ENCODE peak calls at places on chromosome 7, in seven cellular contexts. One of them, this sample, is unnamed.

GRCh38 chr7:99194301-99194700 is 13.6 kb downstream of the KPNA7 start:
- DNase-seq in GM12865: no peak
- DNase-seq in upper lobe of right lung: no peak
- DNase-seq in non-pigmented ciliary epithelial cell: no peak
- DNase-seq in stimulated activated CD4-positive, alpha-beta T cell treated with anti-CD3 and anti-CD28 coated beads, Interleukin-4, amount 100 ng/mL, for 1 hour: no peak
- DNase-seq in NCI-H446 treated with DMSO at 0.1 percent for 48 hours: no peak
- DNase-seq in foreskin keratinocyte: no peak
- DNase-seq in this sample: no peak

GRCh38 chr7:16320261-16320660 is 101.1 kb downstream of the CRPPA start:
- DNase-seq in upper lobe of right lung: no peak
- DNase-seq in non-pigmented ciliary epithelial cell: no peak
- DNase-seq in GM12865: no peak
- DNase-seq in stimulated activated CD4-positive, alpha-beta T cell treated with anti-CD3 and anti-CD28 coated beads, Interleukin-4, amount 100 ng/mL, for 1 hour: no peak
- DNase-seq in NCI-H446 treated with DMSO at 0.1 percent for 48 hours: no peak
- DNase-seq in foreskin keratinocyte: no peak
- DNase-seq in this sample: no peak

GRCh38 chr7:157475601-157476000 is 138.8 kb downstream of the DNAJB6 start:
- DNase-seq in upper lobe of right lung: peak; percentile 29
- DNase-seq in GM12865: no peak
- DNase-seq in non-pigmented ciliary epithelial cell: no peak
- DNase-seq in foreskin keratinocyte: no peak
- DNase-seq in stimulated activated CD4-positive, alpha-beta T cell treated with anti-CD3 and anti-CD28 coated beads, Interleukin-4, amount 100 ng/mL, for 1 hour: no peak
- DNase-seq in NCI-H446 treated with DMSO at 0.1 percent for 48 hours: no peak
- DNase-seq in this sample: no peak

GRCh38 chr7:129949292-129950133 is 3.2 kb downstream of the UBE2H start:
- DNase-seq in stimulated activated CD4-positive, alpha-beta T cell treated with anti-CD3 and anti-CD28 coated beads, Interleukin-4, amount 100 ng/mL, for 1 hour: no peak
- DNase-seq in GM12865: peak; percentile 52
- DNase-seq in non-pigmented ciliary epithelial cell: peak; percentile 62
- DNase-seq in NCI-H446 treated with DMSO at 0.1 percent for 48 hours: no peak
- DNase-seq in upper lobe of right lung: peak; percentile 23
- DNase-seq in foreskin keratinocyte: peak; percentile 94
- DNase-seq in this sample: peak; percentile 37

GRCh38 chr7:70785427-70785826 is 346.5 kb upstream of the GALNT17 start:
- DNase-seq in GM12865: no peak
- DNase-seq in NCI-H446 treated with DMSO at 0.1 percent for 48 hours: no peak
- DNase-seq in non-pigmented ciliary epithelial cell: no peak
- DNase-seq in foreskin keratinocyte: peak; percentile 86
- DNase-seq in upper lobe of right lung: no peak
- DNase-seq in stimulated activated CD4-positive, alpha-beta T cell treated with anti-CD3 and anti-CD28 coated beads, Interleukin-4, amount 100 ng/mL, for 1 hour: no peak
- DNase-seq in this sample: no peak

GRCh38 chr7:159215053-159215452 is 70.4 kb upstream of the VIPR2 start:
- DNase-seq in stimulated activated CD4-positive, alpha-beta T cell treated with anti-CD3 and anti-CD28 coated beads, Interleukin-4, amount 100 ng/mL, for 1 hour: no peak
- DNase-seq in NCI-H446 treated with DMSO at 0.1 percent for 48 hours: no peak
- DNase-seq in GM12865: no peak
- DNase-seq in upper lobe of right lung: no peak
- DNase-seq in foreskin keratinocyte: no peak
- DNase-seq in non-pigmented ciliary epithelial cell: no peak
- DNase-seq in this sample: no peak

GRCh38 chr7:54932818-54933543 is 85.8 kb upstream of the EGFR start:
- DNase-seq in stimulated activated CD4-positive, alpha-beta T cell treated with anti-CD3 and anti-CD28 coated beads, Interleukin-4, amount 100 ng/mL, for 1 hour: no peak
- DNase-seq in foreskin keratinocyte: peak; percentile 33
- DNase-seq in non-pigmented ciliary epithelial cell: peak; percentile 22
- DNase-seq in GM12865: no peak
- DNase-seq in upper lobe of right lung: peak; percentile 90
- DNase-seq in NCI-H446 treated with DMSO at 0.1 percent for 48 hours: no peak
- DNase-seq in this sample: no peak

GRCh38 chr7:140983802-140984201 is 30.9 kb downstream of the MRPS33 start:
- DNase-seq in NCI-H446 treated with DMSO at 0.1 percent for 48 hours: no peak
- DNase-seq in foreskin keratinocyte: no peak
- DNase-seq in stimulated activated CD4-positive, alpha-beta T cell treated with anti-CD3 and anti-CD28 coated beads, Interleukin-4, amount 100 ng/mL, for 1 hour: no peak
- DNase-seq in non-pigmented ciliary epithelial cell: no peak
- DNase-seq in upper lobe of right lung: no peak
- DNase-seq in GM12865: peak; percentile 49
- DNase-seq in this sample: no peak

GRCh38 chr7:151124899-151125399 is 38.7 kb downstream of the AGAP3 start:
- DNase-seq in non-pigmented ciliary epithelial cell: no peak
- DNase-seq in GM12865: no peak
- DNase-seq in stimulated activated CD4-positive, alpha-beta T cell treated with anti-CD3 and anti-CD28 coated beads, Interleukin-4, amount 100 ng/mL, for 1 hour: no peak
- DNase-seq in foreskin keratinocyte: no peak
- DNase-seq in upper lobe of right lung: no peak
- DNase-seq in NCI-H446 treated with DMSO at 0.1 percent for 48 hours: no peak
- DNase-seq in this sample: no peak

GRCh38 chr7:36440880-36441279 is 51.2 kb downstream of the ANLN start:
- DNase-seq in non-pigmented ciliary epithelial cell: peak; percentile 9
- DNase-seq in NCI-H446 treated with DMSO at 0.1 percent for 48 hours: peak; percentile 32
- DNase-seq in stimulated activated CD4-positive, alpha-beta T cell treated with anti-CD3 and anti-CD28 coated beads, Interleukin-4, amount 100 ng/mL, for 1 hour: no peak
- DNase-seq in GM12865: no peak
- DNase-seq in foreskin keratinocyte: peak; percentile 17
- DNase-seq in upper lobe of right lung: no peak
- DNase-seq in this sample: no peak

GRCh38 chr7:143882020-143882610 is 19.9 kb downstream of the TCAF1 start:
- DNase-seq in stimulated activated CD4-positive, alpha-beta T cell treated with anti-CD3 and anti-CD28 coated beads, Interleukin-4, amount 100 ng/mL, for 1 hour: no peak
- DNase-seq in upper lobe of right lung: no peak
- DNase-seq in GM12865: no peak
- DNase-seq in NCI-H446 treated with DMSO at 0.1 percent for 48 hours: no peak
- DNase-seq in non-pigmented ciliary epithelial cell: no peak
- DNase-seq in foreskin keratinocyte: peak; percentile 20
- DNase-seq in this sample: no peak

GRCh38 chr7:83509255-83510021 is 139.5 kb downstream of the SEMA3E start:
- DNase-seq in NCI-H446 treated with DMSO at 0.1 percent for 48 hours: no peak
- DNase-seq in GM12865: peak; percentile 53
- DNase-seq in non-pigmented ciliary epithelial cell: no peak
- DNase-seq in foreskin keratinocyte: no peak
- DNase-seq in upper lobe of right lung: no peak
- DNase-seq in stimulated activated CD4-positive, alpha-beta T cell treated with anti-CD3 and anti-CD28 coated beads, Interleukin-4, amount 100 ng/mL, for 1 hour: no peak
- DNase-seq in this sample: peak; percentile 4

GRCh38 chr7:20798081-20798693 is 11.5 kb upstream of the SP8 start:
- DNase-seq in stimulated activated CD4-positive, alpha-beta T cell treated with anti-CD3 and anti-CD28 coated beads, Interleukin-4, amount 100 ng/mL, for 1 hour: no peak
- DNase-seq in foreskin keratinocyte: no peak
- DNase-seq in GM12865: peak; percentile 69
- DNase-seq in non-pigmented ciliary epithelial cell: no peak
- DNase-seq in NCI-H446 treated with DMSO at 0.1 percent for 48 hours: peak; percentile 36
- DNase-seq in upper lobe of right lung: peak; percentile 86
- DNase-seq in this sample: no peak

GRCh38 chr7:156675721-156676120 is 35.1 kb downstream of the RNF32 start:
- DNase-seq in GM12865: no peak
- DNase-seq in NCI-H446 treated with DMSO at 0.1 percent for 48 hours: no peak
- DNase-seq in non-pigmented ciliary epithelial cell: no peak
- DNase-seq in foreskin keratinocyte: no peak
- DNase-seq in upper lobe of right lung: no peak
- DNase-seq in stimulated activated CD4-positive, alpha-beta T cell treated with anti-CD3 and anti-CD28 coated beads, Interleukin-4, amount 100 ng/mL, for 1 hour: no peak
- DNase-seq in this sample: no peak

GRCh38 chr7:106542550-106543220 is 118.3 kb downstream of the CCDC71L start:
- DNase-seq in non-pigmented ciliary epithelial cell: peak; percentile 81
- DNase-seq in foreskin keratinocyte: peak; percentile 68
- DNase-seq in NCI-H446 treated with DMSO at 0.1 percent for 48 hours: peak; percentile 26
- DNase-seq in stimulated activated CD4-positive, alpha-beta T cell treated with anti-CD3 and anti-CD28 coated beads, Interleukin-4, amount 100 ng/mL, for 1 hour: peak; percentile 19
- DNase-seq in upper lobe of right lung: no peak
- DNase-seq in GM12865: peak; percentile 88
- DNase-seq in this sample: peak; percentile 57

GRCh38 chr7:92448185-92448747 is 984 bp downstream of the GATAD1 start:
- DNase-seq in stimulated activated CD4-positive, alpha-beta T cell treated with anti-CD3 and anti-CD28 coated beads, Interleukin-4, amount 100 ng/mL, for 1 hour: peak; percentile 52
- DNase-seq in foreskin keratinocyte: peak; percentile 72
- DNase-seq in upper lobe of right lung: peak; percentile 67
- DNase-seq in NCI-H446 treated with DMSO at 0.1 percent for 48 hours: peak; percentile 27
- DNase-seq in non-pigmented ciliary epithelial cell: peak; percentile 19
- DNase-seq in GM12865: peak; percentile 72
- DNase-seq in this sample: peak; percentile 48

GRCh38 chr7:405489-406211 is 114.0 kb downstream of the PDGFA start:
- DNase-seq in stimulated activated CD4-positive, alpha-beta T cell treated with anti-CD3 and anti-CD28 coated beads, Interleukin-4, amount 100 ng/mL, for 1 hour: no peak
- DNase-seq in foreskin keratinocyte: no peak
- DNase-seq in non-pigmented ciliary epithelial cell: no peak
- DNase-seq in GM12865: no peak
- DNase-seq in upper lobe of right lung: peak; percentile 62
- DNase-seq in NCI-H446 treated with DMSO at 0.1 percent for 48 hours: no peak
- DNase-seq in this sample: no peak

GRCh38 chr7:102205915-102206314 is 80.8 kb upstream of the SH2B2 start:
- DNase-seq in foreskin keratinocyte: no peak
- DNase-seq in stimulated activated CD4-positive, alpha-beta T cell treated with anti-CD3 and anti-CD28 coated beads, Interleukin-4, amount 100 ng/mL, for 1 hour: no peak
- DNase-seq in non-pigmented ciliary epithelial cell: no peak
- DNase-seq in upper lobe of right lung: no peak
- DNase-seq in NCI-H446 treated with DMSO at 0.1 percent for 48 hours: no peak
- DNase-seq in GM12865: no peak
- DNase-seq in this sample: no peak

GRCh38 chr7:9507281-9507680 is 1073.9 kb downstream of the NXPH1 start:
- DNase-seq in upper lobe of right lung: no peak
- DNase-seq in non-pigmented ciliary epithelial cell: no peak
- DNase-seq in GM12865: no peak
- DNase-seq in foreskin keratinocyte: no peak
- DNase-seq in NCI-H446 treated with DMSO at 0.1 percent for 48 hours: peak; percentile 86
- DNase-seq in stimulated activated CD4-positive, alpha-beta T cell treated with anti-CD3 and anti-CD28 coated beads, Interleukin-4, amount 100 ng/mL, for 1 hour: no peak
- DNase-seq in this sample: no peak

GRCh38 chr7:86784765-86785164 is 141.1 kb downstream of the GRM3 start:
- DNase-seq in non-pigmented ciliary epithelial cell: no peak
- DNase-seq in upper lobe of right lung: no peak
- DNase-seq in NCI-H446 treated with DMSO at 0.1 percent for 48 hours: peak; percentile 15
- DNase-seq in GM12865: no peak
- DNase-seq in stimulated activated CD4-positive, alpha-beta T cell treated with anti-CD3 and anti-CD28 coated beads, Interleukin-4, amount 100 ng/mL, for 1 hour: no peak
- DNase-seq in foreskin keratinocyte: no peak
- DNase-seq in this sample: no peak

GRCh38 chr7:2114052-2114451 is 118.7 kb downstream of the MAD1L1 start:
- DNase-seq in NCI-H446 treated with DMSO at 0.1 percent for 48 hours: no peak
- DNase-seq in upper lobe of right lung: no peak
- DNase-seq in non-pigmented ciliary epithelial cell: no peak
- DNase-seq in GM12865: no peak
- DNase-seq in foreskin keratinocyte: no peak
- DNase-seq in stimulated activated CD4-positive, alpha-beta T cell treated with anti-CD3 and anti-CD28 coated beads, Interleukin-4, amount 100 ng/mL, for 1 hour: no peak
- DNase-seq in this sample: no peak

GRCh38 chr7:85135931-85136330 is 50.9 kb downstream of the SEMA3D start:
- DNase-seq in non-pigmented ciliary epithelial cell: peak; percentile 71
- DNase-seq in foreskin keratinocyte: peak; percentile 88
- DNase-seq in GM12865: no peak
- DNase-seq in NCI-H446 treated with DMSO at 0.1 percent for 48 hours: no peak
- DNase-seq in stimulated activated CD4-positive, alpha-beta T cell treated with anti-CD3 and anti-CD28 coated beads, Interleukin-4, amount 100 ng/mL, for 1 hour: no peak
- DNase-seq in upper lobe of right lung: no peak
- DNase-seq in this sample: no peak

GRCh38 chr7:130275826-130276291 is 9.2 kb downstream of the CPA2 start:
- DNase-seq in stimulated activated CD4-positive, alpha-beta T cell treated with anti-CD3 and anti-CD28 coated beads, Interleukin-4, amount 100 ng/mL, for 1 hour: no peak
- DNase-seq in non-pigmented ciliary epithelial cell: no peak
- DNase-seq in foreskin keratinocyte: peak; percentile 93
- DNase-seq in NCI-H446 treated with DMSO at 0.1 percent for 48 hours: no peak
- DNase-seq in GM12865: no peak
- DNase-seq in upper lobe of right lung: no peak
- DNase-seq in this sample: no peak

GRCh38 chr7:25712500-25712899 is 439.5 kb upstream of the NFE2L3 start:
- DNase-seq in stimulated activated CD4-positive, alpha-beta T cell treated with anti-CD3 and anti-CD28 coated beads, Interleukin-4, amount 100 ng/mL, for 1 hour: no peak
- DNase-seq in GM12865: no peak
- DNase-seq in upper lobe of right lung: no peak
- DNase-seq in non-pigmented ciliary epithelial cell: no peak
- DNase-seq in foreskin keratinocyte: no peak
- DNase-seq in NCI-H446 treated with DMSO at 0.1 percent for 48 hours: no peak
- DNase-seq in this sample: no peak

GRCh38 chr7:74083928-74084721 is 521 bp downstream of the LIMK1 start:
- DNase-seq in NCI-H446 treated with DMSO at 0.1 percent for 48 hours: no peak
- DNase-seq in foreskin keratinocyte: no peak
- DNase-seq in stimulated activated CD4-positive, alpha-beta T cell treated with anti-CD3 and anti-CD28 coated beads, Interleukin-4, amount 100 ng/mL, for 1 hour: peak; percentile 30
- DNase-seq in non-pigmented ciliary epithelial cell: no peak
- DNase-seq in GM12865: peak; percentile 22
- DNase-seq in upper lobe of right lung: peak; percentile 83
- DNase-seq in this sample: no peak

GRCh38 chr7:107746006-107746405 is 2.1 kb downstream of the CBLL1 start:
- DNase-seq in upper lobe of right lung: no peak
- DNase-seq in GM12865: no peak
- DNase-seq in foreskin keratinocyte: no peak
- DNase-seq in NCI-H446 treated with DMSO at 0.1 percent for 48 hours: no peak
- DNase-seq in non-pigmented ciliary epithelial cell: no peak
- DNase-seq in stimulated activated CD4-positive, alpha-beta T cell treated with anti-CD3 and anti-CD28 coated beads, Interleukin-4, amount 100 ng/mL, for 1 hour: no peak
- DNase-seq in this sample: no peak

GRCh38 chr7:108257954-108258353 is 127.8 kb upstream of the LAMB4 start:
- DNase-seq in NCI-H446 treated with DMSO at 0.1 percent for 48 hours: no peak
- DNase-seq in foreskin keratinocyte: no peak
- DNase-seq in non-pigmented ciliary epithelial cell: no peak
- DNase-seq in upper lobe of right lung: no peak
- DNase-seq in GM12865: no peak
- DNase-seq in stimulated activated CD4-positive, alpha-beta T cell treated with anti-CD3 and anti-CD28 coated beads, Interleukin-4, amount 100 ng/mL, for 1 hour: no peak
- DNase-seq in this sample: no peak

GRCh38 chr7:150934045-150934766 is 43.9 kb downstream of the KCNH2 start:
- DNase-seq in stimulated activated CD4-positive, alpha-beta T cell treated with anti-CD3 and anti-CD28 coated beads, Interleukin-4, amount 100 ng/mL, for 1 hour: no peak
- DNase-seq in non-pigmented ciliary epithelial cell: no peak
- DNase-seq in upper lobe of right lung: no peak
- DNase-seq in NCI-H446 treated with DMSO at 0.1 percent for 48 hours: no peak
- DNase-seq in foreskin keratinocyte: no peak
- DNase-seq in GM12865: no peak
- DNase-seq in this sample: no peak

GRCh38 chr7:151017953-151018420 is 6.3 kb downstream of the ATG9B start:
- DNase-seq in foreskin keratinocyte: no peak
- DNase-seq in GM12865: peak; percentile 51
- DNase-seq in stimulated activated CD4-positive, alpha-beta T cell treated with anti-CD3 and anti-CD28 coated beads, Interleukin-4, amount 100 ng/mL, for 1 hour: peak; percentile 88
- DNase-seq in non-pigmented ciliary epithelial cell: no peak
- DNase-seq in upper lobe of right lung: peak; percentile 87
- DNase-seq in NCI-H446 treated with DMSO at 0.1 percent for 48 hours: no peak
- DNase-seq in this sample: no peak

GRCh38 chr7:156792611-156793010 is 100.4 kb downstream of the LMBR1 start:
- DNase-seq in upper lobe of right lung: no peak
- DNase-seq in foreskin keratinocyte: no peak
- DNase-seq in stimulated activated CD4-positive, alpha-beta T cell treated with anti-CD3 and anti-CD28 coated beads, Interleukin-4, amount 100 ng/mL, for 1 hour: no peak
- DNase-seq in NCI-H446 treated with DMSO at 0.1 percent for 48 hours: no peak
- DNase-seq in GM12865: no peak
- DNase-seq in non-pigmented ciliary epithelial cell: no peak
- DNase-seq in this sample: no peak

GRCh38 chr7:18289801-18290200 is 205.7 kb upstream of the HDAC9 start:
- DNase-seq in non-pigmented ciliary epithelial cell: no peak
- DNase-seq in GM12865: no peak
- DNase-seq in upper lobe of right lung: no peak
- DNase-seq in NCI-H446 treated with DMSO at 0.1 percent for 48 hours: no peak
- DNase-seq in foreskin keratinocyte: no peak
- DNase-seq in stimulated activated CD4-positive, alpha-beta T cell treated with anti-CD3 and anti-CD28 coated beads, Interleukin-4, amount 100 ng/mL, for 1 hour: no peak
- DNase-seq in this sample: no peak

GRCh38 chr7:65216469-65216868 is 157.2 kb upstream of the ZNF92 start:
- DNase-seq in stimulated activated CD4-positive, alpha-beta T cell treated with anti-CD3 and anti-CD28 coated beads, Interleukin-4, amount 100 ng/mL, for 1 hour: peak; percentile 50
- DNase-seq in non-pigmented ciliary epithelial cell: no peak
- DNase-seq in NCI-H446 treated with DMSO at 0.1 percent for 48 hours: no peak
- DNase-seq in foreskin keratinocyte: peak; percentile 46
- DNase-seq in GM12865: peak; percentile 76
- DNase-seq in upper lobe of right lung: peak; percentile 71
- DNase-seq in this sample: no peak

GRCh38 chr7:141700291-141700847 is 1.6 kb downstream of the DENND11 start:
- DNase-seq in upper lobe of right lung: no peak
- DNase-seq in GM12865: no peak
- DNase-seq in stimulated activated CD4-positive, alpha-beta T cell treated with anti-CD3 and anti-CD28 coated beads, Interleukin-4, amount 100 ng/mL, for 1 hour: no peak
- DNase-seq in NCI-H446 treated with DMSO at 0.1 percent for 48 hours: no peak
- DNase-seq in foreskin keratinocyte: no peak
- DNase-seq in non-pigmented ciliary epithelial cell: no peak
- DNase-seq in this sample: no peak

GRCh38 chr7:99997545-99998137 is 17.8 kb upstream of the ZKSCAN1 start:
- DNase-seq in non-pigmented ciliary epithelial cell: no peak
- DNase-seq in NCI-H446 treated with DMSO at 0.1 percent for 48 hours: no peak
- DNase-seq in foreskin keratinocyte: no peak
- DNase-seq in GM12865: peak; percentile 83
- DNase-seq in stimulated activated CD4-positive, alpha-beta T cell treated with anti-CD3 and anti-CD28 coated beads, Interleukin-4, amount 100 ng/mL, for 1 hour: peak; percentile 62
- DNase-seq in upper lobe of right lung: peak; percentile 76
- DNase-seq in this sample: no peak

GRCh38 chr7:148230883-148231282 is 359.7 kb upstream of the C7orf33 start:
- DNase-seq in non-pigmented ciliary epithelial cell: no peak
- DNase-seq in foreskin keratinocyte: no peak
- DNase-seq in NCI-H446 treated with DMSO at 0.1 percent for 48 hours: no peak
- DNase-seq in GM12865: no peak
- DNase-seq in stimulated activated CD4-positive, alpha-beta T cell treated with anti-CD3 and anti-CD28 coated beads, Interleukin-4, amount 100 ng/mL, for 1 hour: no peak
- DNase-seq in upper lobe of right lung: no peak
- DNase-seq in this sample: no peak

GRCh38 chr7:50497068-50497642 is 47.0 kb upstream of the FIGNL1 start:
- DNase-seq in non-pigmented ciliary epithelial cell: peak; percentile 48
- DNase-seq in stimulated activated CD4-positive, alpha-beta T cell treated with anti-CD3 and anti-CD28 coated beads, Interleukin-4, amount 100 ng/mL, for 1 hour: no peak
- DNase-seq in GM12865: no peak
- DNase-seq in NCI-H446 treated with DMSO at 0.1 percent for 48 hours: no peak
- DNase-seq in foreskin keratinocyte: no peak
- DNase-seq in upper lobe of right lung: no peak
- DNase-seq in this sample: no peak

GRCh38 chr7:106205621-106206222 is 79.1 kb downstream of the NAMPT start:
- DNase-seq in upper lobe of right lung: no peak
- DNase-seq in non-pigmented ciliary epithelial cell: no peak
- DNase-seq in foreskin keratinocyte: peak; percentile 17
- DNase-seq in stimulated activated CD4-positive, alpha-beta T cell treated with anti-CD3 and anti-CD28 coated beads, Interleukin-4, amount 100 ng/mL, for 1 hour: no peak
- DNase-seq in NCI-H446 treated with DMSO at 0.1 percent for 48 hours: no peak
- DNase-seq in GM12865: peak; percentile 45
- DNase-seq in this sample: peak; percentile 23

GRCh38 chr7:139828880-139829653 is at the start of gene TBXAS1:
- DNase-seq in non-pigmented ciliary epithelial cell: no peak
- DNase-seq in NCI-H446 treated with DMSO at 0.1 percent for 48 hours: no peak
- DNase-seq in foreskin keratinocyte: no peak
- DNase-seq in stimulated activated CD4-positive, alpha-beta T cell treated with anti-CD3 and anti-CD28 coated beads, Interleukin-4, amount 100 ng/mL, for 1 hour: peak; percentile 14
- DNase-seq in GM12865: peak; percentile 15
- DNase-seq in upper lobe of right lung: peak; percentile 70
- DNase-seq in this sample: no peak